ENCODE peak calls at places on chromosomes 4 and X, in seven cellular contexts. H is NCI-H1092, U is body of pancreas, T is putamen, Z is frontal cortex, V is Ammon's horn, A is LoVo. M is an unnamed sample.

GRCh38 chr4:162164881-162165528 is 1.2 kb upstream of the FSTL5 start:
- DNase-seq in V (no peak), T (no peak), A (no peak), U (no peak), H (no peak), Z (no peak), M (peak)

GRCh38 chr4:139774759-139775487 is 109.3 kb downstream of the MGST2 start:
- DNase-seq in V (no peak), H (peak), A (peak), T (no peak), U (no peak), Z (no peak), M (no peak)

GRCh38 chr4:76219299-76220055 is 5.9 kb upstream of the SCARB2 start:
- DNase-seq in H (no peak), V (no peak), Z (no peak), T (no peak), A (no peak), U (peak), M (no peak)

GRCh38 chr4:177396352-177396751 is 45.9 kb downstream of the AGA start:
- DNase-seq in H (no peak), T (no peak), V (no peak), A (no peak), Z (no peak), U (no peak), M (no peak)

GRCh38 chr4:30716671-30717207 is 3.4 kb upstream of the PCDH7 start:
- DNase-seq in U (no peak), H (no peak), T (no peak), A (no peak), Z (no peak), V (no peak), M (peak)

GRCh38 chrX:10350991-10351390 is 194.2 kb downstream of the CLCN4 start:
- DNase-seq in V (no peak), H (no peak), T (no peak), A (no peak), U (no peak), Z (no peak), M (peak)

GRCh38 chrX:129000018-129000417 is 523.3 kb downstream of the SMARCA1 start:
- DNase-seq in V (no peak), H (peak), U (no peak), A (no peak), Z (no peak), T (no peak), M (no peak)

GRCh38 chrX:129523076-129524055 is at the start of gene SMARCA1:
- DNase-seq in T (peak), A (no peak), Z (peak), U (peak), H (peak), V (peak), M (peak)

GRCh38 chr4:76354517-76355473 is 48.3 kb downstream of the STBD1 start:
- DNase-seq in Z (no peak), V (no peak), U (no peak), H (no peak), A (no peak), T (no peak), M (no peak)

GRCh38 chr4:189974056-189974455 is 33.4 kb downstream of the FRG1 start:
- DNase-seq in V (no peak), H (no peak), A (peak), U (no peak), Z (no peak), T (no peak), M (no peak)

GRCh38 chr4:92334716-92335350 is 31.1 kb downstream of the GRID2 start:
- DNase-seq in U (peak), A (no peak), Z (no peak), T (peak), H (no peak), V (peak), M (peak)

GRCh38 chr4:76087007-76087769 is 12.7 kb downstream of the ART3 start:
- DNase-seq in Z (peak), V (peak), T (peak), U (peak), A (peak), H (peak), M (peak)

GRCh38 chr4:27888523-27888922 is 1027.9 kb downstream of the STIM2 start:
- DNase-seq in T (no peak), A (no peak), Z (no peak), V (no peak), H (no peak), U (no peak), M (no peak)

GRCh38 chr4:7166981-7167700 is 25.2 kb upstream of the SORCS2 start:
- DNase-seq in T (no peak), A (no peak), U (no peak), V (no peak), Z (no peak), H (no peak), M (no peak)

GRCh38 chr4:108937066-108937465 is 174.2 kb upstream of the ETNPPL start:
- DNase-seq in U (no peak), A (no peak), Z (no peak), V (no peak), H (no peak), T (no peak), M (peak)

GRCh38 chr4:80201326-80202151 is 4.2 kb downstream of the PRDM8 start:
- DNase-seq in A (no peak), T (no peak), U (peak), H (peak), V (peak), Z (no peak), M (peak)

GRCh38 chr4:59570850-59571476 is 1629.2 kb upstream of the ADGRL3 start:
- DNase-seq in U (no peak), A (no peak), H (no peak), V (no peak), Z (no peak), T (no peak), M (no peak)

GRCh38 chr4:140095694-140096482 is 58.1 kb downstream of the MAML3 start:
- DNase-seq in T (peak), U (peak), H (no peak), Z (no peak), V (peak), A (no peak), M (peak)

GRCh38 chrX:69388526-69388925 is 115.6 kb upstream of the NALF2 start:
- DNase-seq in V (no peak), H (no peak), U (peak), A (no peak), T (peak), Z (no peak), M (no peak)

GRCh38 chrX:44974462-44974861 is 101.5 kb downstream of the KDM6A start:
- DNase-seq in A (peak), Z (no peak), V (no peak), H (no peak), U (no peak), T (no peak), M (no peak)

GRCh38 chrX:13377537-13377936 is 57.7 kb upstream of the ATXN3L start:
- DNase-seq in T (no peak), H (peak), V (no peak), Z (no peak), A (no peak), U (peak), M (peak)

GRCh38 chr4:123397276-123398150 is 918 bp downstream of the SPRY1 start:
- DNase-seq in V (peak), H (peak), A (peak), T (peak), Z (no peak), U (peak), M (peak)

M was measured in astrocyte of the hippocampus.